ENCODE peak calls at places on chromosomes 11 and 22, in five cellular contexts. D is K562, W is HCT116, X is HepG2, U is H1. L is an unnamed sample.

GRCh38 chr22:49960967-49961600 is 512 bp downstream of the PIM3 start:
- DNase-seq in X (no peak), D (peak; percentile 26), W (no peak), U (peak; percentile 71), L (no peak)

GRCh38 chr22:39151329-39151975 is 1.0 kb downstream of the CBX7 start:
- DNase-seq in W (no peak), D (no peak), X (no peak), U (no peak), L (no peak)

GRCh38 chr11:119639642-119640205 is 89.3 kb downstream of the NECTIN1 start:
- DNase-seq in D (no peak), U (no peak), W (no peak), X (no peak), L (no peak)

GRCh38 chr11:116513894-116514293 is 258.9 kb downstream of the BUD13 start:
- DNase-seq in W (peak; percentile 46), D (peak; percentile 63), U (peak; percentile 89), X (peak; percentile 64), L (no peak)

GRCh38 chr22:46107753-46108563 is 42.4 kb upstream of the PPARA start:
- DNase-seq in X (no peak), U (no peak), W (no peak), D (no peak), L (no peak)

GRCh38 chr11:13384837-13385417 is 78.1 kb downstream of the BTBD10 start:
- DNase-seq in D (peak; percentile 23), W (peak; percentile 23), X (peak; percentile 25), U (peak; percentile 58), L (peak; percentile 27)

GRCh38 chr22:40240160-40240559 is 62.4 kb downstream of the TNRC6B start:
- DNase-seq in U (no peak), X (no peak), W (no peak), D (no peak), L (no peak)

GRCh38 chr11:44916316-44916715 is 34.4 kb downstream of the TP53I11 start:
- DNase-seq in X (no peak), U (no peak), D (no peak), W (no peak), L (no peak)

GRCh38 chr22:32985899-32986772 is 72.0 kb downstream of the SYN3 start:
- DNase-seq in W (peak; percentile 57), D (peak; percentile 67), X (peak; percentile 70), U (peak; percentile 86), L (peak; percentile 73)

GRCh38 chr22:25488244-25489020 is 76.0 kb upstream of the GRK3 start:
- DNase-seq in W (peak; percentile 79), D (no peak), U (no peak), X (peak; percentile 52), L (no peak)

GRCh38 chr11:65574963-65575567 is 788 bp upstream of the EHBP1L1 start:
- DNase-seq in W (no peak), U (no peak), D (no peak), X (no peak), L (no peak)

GRCh38 chr11:27075192-27075591 is 34.6 kb downstream of the BBOX1 start:
- DNase-seq in W (no peak), X (no peak), U (no peak), D (no peak), L (no peak)

GRCh38 chr11:79543101-79543500 is 102.3 kb upstream of the TENM4 start:
- DNase-seq in D (no peak), X (no peak), U (no peak), W (no peak), L (no peak)

GRCh38 chr11:3838504-3838903 is 2.3 kb downstream of the RHOG start:
- DNase-seq in W (no peak), U (no peak), D (no peak), X (no peak), L (no peak)

GRCh38 chr11:6258571-6258998 is 1.1 kb upstream of the CCKBR start:
- DNase-seq in U (no peak), D (no peak), W (no peak), X (no peak), L (no peak)

GRCh38 chr11:46826310-46827044 is 19.6 kb downstream of the CKAP5 start:
- DNase-seq in U (peak; percentile 86), D (peak; percentile 75), X (peak; percentile 90), W (peak; percentile 33), L (peak; percentile 69)

GRCh38 chr22:45882881-45883810 is 93.8 kb downstream of the WNT7B start:
- DNase-seq in W (no peak), X (no peak), D (no peak), U (no peak), L (no peak)

GRCh38 chr11:6523253-6523652 is 26.2 kb downstream of the DNHD1 start:
- DNase-seq in X (no peak), D (no peak), U (no peak), W (peak; percentile 24), L (no peak)

GRCh38 chr11:131691558-131692041 is 321.2 kb downstream of the NTM start:
- DNase-seq in X (no peak), U (peak; percentile 94), D (peak; percentile 79), W (no peak), L (no peak)

GRCh38 chr22:40635940-40636379 is 559 bp downstream of the MRTFA start:
- DNase-seq in X (no peak), U (no peak), D (no peak), W (no peak), L (no peak)

GRCh38 chr22:45397806-45398205 is 15.6 kb downstream of the SMC1B start:
- DNase-seq in U (no peak), W (no peak), X (peak; percentile 17), D (no peak), L (no peak)

GRCh38 chr11:33692013-33692504 is 8.6 kb downstream of the C11orf91 start:
- DNase-seq in X (peak; percentile 76), D (no peak), U (no peak), W (peak; percentile 81), L (no peak)

GRCh38 chr11:64321533-64321932 is 3.6 kb downstream of the PRDX5 start:
- DNase-seq in W (no peak), X (no peak), U (no peak), D (no peak), L (no peak)

GRCh38 chr11:74446445-74446844 is 20.9 kb downstream of the KCNE3 start:
- DNase-seq in D (no peak), X (no peak), U (no peak), W (no peak), L (no peak)

GRCh38 chr11:18054511-18055103 is 8.5 kb upstream of the TPH1 start:
- DNase-seq in D (no peak), U (no peak), X (no peak), W (no peak), L (no peak)

GRCh38 chr11:130413383-130414106 is 14.9 kb downstream of the ADAMTS8 start:
- DNase-seq in D (no peak), W (no peak), X (no peak), U (no peak), L (no peak)

GRCh38 chr11:94649925-94650623 is 82.9 kb downstream of the PIWIL4 start:
- DNase-seq in U (no peak), D (no peak), W (no peak), X (no peak), L (peak; percentile 48)

GRCh38 chr11:132093861-132094260 is 723.4 kb downstream of the NTM start:
- DNase-seq in U (no peak), X (no peak), W (no peak), D (no peak), L (no peak)

GRCh38 chr11:66607126-66607834 is 9.2 kb upstream of the RBM14 start:
- DNase-seq in U (no peak), D (no peak), X (peak; percentile 82), W (no peak), L (no peak)

GRCh38 chr11:78376858-78377257 is 40.8 kb downstream of the GAB2 start:
- DNase-seq in D (no peak), U (no peak), W (no peak), X (no peak), L (no peak)

DNA sequence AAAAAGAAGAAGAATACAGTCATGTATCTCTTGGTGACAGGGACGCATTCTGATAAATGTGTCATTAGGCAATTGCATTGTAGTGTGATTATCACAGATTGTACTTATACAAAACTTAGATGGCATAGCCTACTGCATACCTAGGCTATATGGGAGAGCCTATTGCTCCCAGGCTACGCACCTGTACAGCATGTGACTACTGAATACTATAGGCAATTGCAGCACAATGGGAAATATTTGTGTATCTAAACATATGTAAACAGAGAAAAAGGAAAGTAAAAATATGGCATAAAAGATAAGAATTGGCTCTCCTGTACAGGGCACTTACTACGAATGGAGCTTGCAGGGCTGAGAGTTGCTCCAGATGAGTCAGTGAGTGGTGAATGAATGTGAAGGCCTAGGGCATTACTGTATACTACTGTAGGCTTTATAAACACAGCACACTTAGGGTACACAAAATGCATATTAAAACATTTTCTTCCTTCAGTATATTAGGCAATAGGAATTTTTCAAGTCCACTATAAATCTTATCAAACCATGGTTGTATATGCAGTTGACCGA is 13.2 kb downstream of the APOL6 start:
- DNase-seq in D (no peak), X (no peak), U (no peak), W (no peak), L (no peak)
- H3K4me1 ChIP-seq in D (peaks cover 17% of the 10 kb centered on the region), X (peaks cover 32% of the 10 kb centered on the region), U (no peaks in the 10 kb centered on the region), W (no peaks in the 10 kb centered on the region), L (no peaks in the 10 kb centered on the region)

GRCh38 chr11:19849107-19849789 is 136.6 kb downstream of the NAV2 start:
- DNase-seq in X (no peak), D (no peak), U (no peak), W (no peak), L (no peak)
- TF ChIP-seq ZNF274 in X (no peak), D (no peak), U (no peak), W (no peak), L (no peak)

GRCh38 chr22:21948824-21949568 is 3.7 kb downstream of the PPM1F start:
- DNase-seq in W (no peak), X (no peak), D (no peak), U (no peak), L (no peak)
- H3K4me1 ChIP-seq in W (peaks cover 4% of the 10 kb centered on the region), X (peaks cover 16% of the 10 kb centered on the region), D (peaks cover 39% of the 10 kb centered on the region), U (peaks cover 13% of the 10 kb centered on the region), L (peaks cover 2% of the 10 kb centered on the region)

GRCh38 chr22:23836692-23837495 is 1.9 kb downstream of the DERL3 start:
- DNase-seq in X (no peak), W (no peak), U (no peak), D (no peak), L (no peak)

GRCh38 chr22:23836281-23836680 is 2.5 kb downstream of the DERL3 start:
- DNase-seq in W (no peak), D (no peak), X (no peak), U (no peak), L (no peak)

GRCh38 chr22:23837496-23837859 is 1.3 kb downstream of the DERL3 start:
- DNase-seq in X (no peak), D (no peak), U (no peak), W (no peak), L (no peak)

GRCh38 chr22:23838686-23839468 is at the start of gene DERL3:
- DNase-seq in W (no peak), U (peak; percentile 99), D (peak; percentile 91), X (no peak), L (peak; percentile 95)

GRCh38 chr22:23837911-23838685 is 708 bp downstream of the DERL3 start:
- DNase-seq in X (no peak), D (peak; percentile 18), U (peak; percentile 66), W (no peak), L (no peak)
- TF ChIP-seq ZNF274 in X (no peak), D (no peak), U (no peak), W (no peak), L (no peak)

DNA sequence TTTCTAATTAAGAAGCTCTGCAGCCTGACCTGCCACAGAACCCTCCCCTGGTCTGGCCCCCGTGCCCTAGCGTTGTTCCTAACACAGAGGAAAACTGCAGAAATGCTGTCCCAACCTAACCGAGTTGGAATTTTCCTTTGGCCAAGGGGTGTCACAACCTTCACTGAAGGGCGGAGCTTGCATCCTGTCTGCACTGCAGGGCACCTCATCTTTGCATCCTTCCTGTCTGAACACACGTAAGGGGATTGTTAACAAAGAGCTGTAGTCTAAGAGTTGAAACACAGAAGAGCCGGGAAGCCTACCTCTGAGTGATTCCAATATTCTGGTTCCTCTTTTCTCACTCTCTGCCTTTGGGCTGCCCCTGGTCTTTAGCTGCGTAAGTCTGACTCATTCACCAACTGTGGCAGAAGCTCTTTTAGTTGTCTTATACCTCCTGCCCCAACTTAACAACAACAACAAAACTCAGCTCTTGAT is 1.6 kb downstream of the DIXDC1 start:
- DNase-seq in X (peak; percentile 76), W (no peak), D (no peak), U (no peak), L (no peak)
- H3K4me1 ChIP-seq in X (peaks cover 74% of the 10 kb centered on the region), W (peaks cover 20% of the 10 kb centered on the region), D (peaks cover 31% of the 10 kb centered on the region), U (peaks cover 12% of the 10 kb centered on the region), L (no peaks in the 10 kb centered on the region)